ENCODE peak calls at places on chromosomes 11 and 22, in four cellular contexts. V is A549, H is cardiac muscle cell, Z is left lung. K is an unnamed sample.

GRCh38 chr11:62909107-62909894 is 11.9 kb downstream of the CHRM1 start:
- DNase-seq in V (peak; percentile 56), H (peak; percentile 85), Z (peak; percentile 82), K (peak; percentile 87)

GRCh38 chr11:117676501-117676900 is 120.5 kb downstream of the DSCAML1 start:
- DNase-seq in V (no peak), H (no peak), Z (peak; percentile 49), K (no peak)

GRCh38 chr11:69335010-69335409 is 41.1 kb downstream of the MYEOV start:
- DNase-seq in V (no peak), H (no peak), Z (no peak), K (no peak)

GRCh38 chr11:2909145-2909914 is 19.9 kb downstream of the PHLDA2 start:
- DNase-seq in V (no peak), H (no peak), Z (no peak), K (no peak)

GRCh38 chr11:91527380-91528030 is 697.1 kb upstream of the FAT3 start:
- DNase-seq in V (no peak), H (no peak), Z (no peak), K (no peak)

GRCh38 chr11:64564419-64564818 is 26.6 kb upstream of the SLC22A12 start:
- DNase-seq in V (no peak), H (no peak), Z (no peak), K (no peak)

GRCh38 chr11:130653838-130654601 is 205.6 kb downstream of the ADAMTS15 start:
- DNase-seq in V (no peak), H (peak; percentile 82), Z (peak; percentile 84), K (no peak)

GRCh38 chr22:43530864-43531201 is 119.0 kb downstream of the MPPED1 start:
- DNase-seq in V (no peak), H (no peak), Z (no peak), K (no peak)

GRCh38 chr11:62881579-62882427 is 1.1 kb downstream of the SLC3A2 start:
- DNase-seq in V (peak; percentile 98), H (peak; percentile 98), Z (peak; percentile 97), K (peak; percentile 92)

GRCh38 chr11:115459563-115459962 is 44.7 kb downstream of the CADM1 start:
- DNase-seq in V (no peak), H (no peak), Z (no peak), K (no peak)

GRCh38 chr11:120756931-120757330 is 245.4 kb downstream of the GRIK4 start:
- DNase-seq in V (no peak), H (no peak), Z (no peak), K (peak; percentile 45)

GRCh38 chr11:64745219-64745522 is 1.2 kb upstream of the RASGRP2 start:
- DNase-seq in V (no peak), H (no peak), Z (peak; percentile 97), K (no peak)

GRCh38 chr11:118640332-118641154 is 33.1 kb downstream of the PHLDB1 start:
- DNase-seq in V (no peak), H (no peak), Z (peak; percentile 52), K (no peak)

GRCh38 chr11:50078001-50078400 is 45.3 kb downstream of the OR4C45 start:
- DNase-seq in V (no peak), H (no peak), Z (no peak), K (no peak)
- H3K9me3 ChIP-seq in V (no peaks in the 10 kb centered on the region), H (no peaks in the 10 kb centered on the region), Z (no peaks in the 10 kb centered on the region), K (no peaks in the 10 kb centered on the region)

GRCh38 chr11:68007498-68008380 is 2.4 kb upstream of the ALDH3B1 start:
- DNase-seq in V (no peak), H (no peak), Z (peak; percentile 57), K (no peak)

GRCh38 chr11:68008381-68009337 is 1.5 kb upstream of the ALDH3B1 start:
- DNase-seq in V (no peak), H (no peak), Z (peak; percentile 85), K (no peak)

GRCh38 chr11:68010058-68011041 is at the start of gene ALDH3B1:
- DNase-seq in V (peak; percentile 97), H (peak; percentile 92), Z (peak; percentile 98), K (peak; percentile 40)

GRCh38 chr11:68011046-68011943 is 1.2 kb downstream of the ALDH3B1 start:
- DNase-seq in V (no peak), H (no peak), Z (no peak), K (no peak)

GRCh38 chr11:68009391-68010000 is 631 bp upstream of the ALDH3B1 start:
- DNase-seq in V (peak; percentile 76), H (peak; percentile 61), Z (peak; percentile 45), K (no peak)
- TF ChIP-seq CTCF in V (peak; percentile 74), H (peak; percentile 26), Z (peak; percentile 12), K (peak; percentile 18)

GRCh38 chr11:111733655-111734088 is 32.5 kb downstream of the PPP2R1B start:
- DNase-seq in V (no peak), H (peak; percentile 9), Z (no peak), K (no peak)

GRCh38 chr11:111735262-111736116 is 30.7 kb downstream of the PPP2R1B start:
- DNase-seq in V (peak; percentile 56), H (peak; percentile 98), Z (no peak), K (no peak)

GRCh38 chr11:111733009-111733408 is 33.2 kb downstream of the PPP2R1B start:
- DNase-seq in V (no peak), H (peak; percentile 85), Z (no peak), K (no peak)

GRCh38 chr11:111736191-111736590 is 30.0 kb downstream of the PPP2R1B start:
- DNase-seq in V (no peak), H (peak; percentile 78), Z (no peak), K (no peak)

GRCh38 chr11:111734383-111735261 is 31.6 kb downstream of the PPP2R1B start:
- DNase-seq in V (no peak), H (peak; percentile 40), Z (no peak), K (no peak)
- H3K4me3 ChIP-seq in V (no peak overlapping the region), H (no peak overlapping the region), Z (no peak overlapping the region), K (no peak overlapping the region)

GRCh38 chr11:83350187-83350586 is 64.0 kb upstream of the CCDC90B start:
- DNase-seq in V (no peak), H (no peak), Z (no peak), K (no peak)
- H3K9me3 ChIP-seq in V (no peaks in the 10 kb centered on the region), H (no peaks in the 10 kb centered on the region), Z (no peaks in the 10 kb centered on the region), K (no peaks in the 10 kb centered on the region)

GRCh38 chr11:44977493-44977984 is 26.9 kb upstream of the TP53I11 start:
- DNase-seq in V (peak; percentile 36), H (peak; percentile 74), Z (peak; percentile 50), K (peak; percentile 75)
- TF ChIP-seq CTCF in V (peak; percentile 29), H (peak; percentile 36), Z (peak; percentile 15), K (peak; percentile 88)

GRCh38 chr22:20135265-20135664 is 3.7 kb downstream of the ZDHHC8 start:
- DNase-seq in V (no peak), H (no peak), Z (no peak), K (no peak)

GRCh38 chr22:20137671-20138416 is 6.2 kb downstream of the ZDHHC8 start:
- DNase-seq in V (no peak), H (no peak), Z (no peak), K (no peak)

GRCh38 chr22:20135846-20136602 is 4.4 kb downstream of the ZDHHC8 start:
- DNase-seq in V (no peak), H (no peak), Z (peak; percentile 77), K (no peak)

GRCh38 chr22:20137113-20137512 is 5.5 kb downstream of the ZDHHC8 start:
- DNase-seq in V (no peak), H (no peak), Z (no peak), K (no peak)

GRCh38 chr22:20136603-20136873 is 4.9 kb downstream of the ZDHHC8 start:
- DNase-seq in V (no peak), H (no peak), Z (no peak), K (no peak)
- H3K4me3 ChIP-seq in V (no peak overlapping the region), H (no peak overlapping the region), Z (no peak overlapping the region), K (no peak overlapping the region)

DNA sequence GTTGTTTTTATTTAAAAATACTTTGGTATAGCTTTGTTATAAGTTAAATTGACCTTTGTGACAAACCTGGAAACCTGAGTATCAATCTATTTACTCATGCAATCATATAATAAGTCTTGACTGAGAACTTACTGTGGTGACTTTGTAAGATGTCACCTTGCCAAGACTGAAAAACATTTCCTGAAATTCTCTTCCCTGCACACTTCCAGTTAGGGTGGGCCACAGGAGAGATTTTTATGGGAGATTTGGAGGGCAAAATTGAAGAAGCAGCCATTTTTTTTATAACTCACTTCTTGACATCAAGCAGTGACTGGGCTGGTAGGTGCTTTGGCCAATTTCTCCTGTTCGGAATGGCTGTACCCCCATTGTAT is 31.4 kb upstream of the GLYAT start:
- DNase-seq in V (no peak), H (no peak), Z (no peak), K (no peak)
- H3K9me3 ChIP-seq in V (no peaks in the 10 kb centered on the region), H (peaks cover 3% of the 10 kb centered on the region), Z (no peaks in the 10 kb centered on the region), K (no peaks in the 10 kb centered on the region)

DNA sequence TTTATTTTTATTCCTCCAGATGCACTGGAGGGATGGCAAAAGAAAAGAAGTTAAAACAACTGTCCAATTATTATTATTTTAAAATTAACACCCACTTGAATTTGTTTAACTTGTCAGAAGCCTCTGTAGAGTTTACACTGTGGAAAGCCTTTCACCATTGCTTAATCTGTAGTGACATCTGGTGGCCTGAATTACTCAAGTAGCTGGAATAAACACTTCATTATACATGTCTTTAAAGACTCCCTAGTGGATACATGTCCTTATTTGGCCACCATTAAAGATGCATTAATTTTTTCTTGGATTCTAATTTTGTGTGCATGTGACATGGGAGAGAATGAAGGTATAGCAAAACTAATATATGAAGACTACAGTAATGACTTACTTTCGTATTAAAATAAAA is 1496.5 kb downstream of the FAM181B start:
- DNase-seq in V (peak; percentile 37), H (peak; percentile 33), Z (no peak), K (peak; percentile 15)
- TF ChIP-seq CTCF in V (peak; percentile 29), H (no peak), Z (peak; percentile 18), K (peak; percentile 22)

DNA sequence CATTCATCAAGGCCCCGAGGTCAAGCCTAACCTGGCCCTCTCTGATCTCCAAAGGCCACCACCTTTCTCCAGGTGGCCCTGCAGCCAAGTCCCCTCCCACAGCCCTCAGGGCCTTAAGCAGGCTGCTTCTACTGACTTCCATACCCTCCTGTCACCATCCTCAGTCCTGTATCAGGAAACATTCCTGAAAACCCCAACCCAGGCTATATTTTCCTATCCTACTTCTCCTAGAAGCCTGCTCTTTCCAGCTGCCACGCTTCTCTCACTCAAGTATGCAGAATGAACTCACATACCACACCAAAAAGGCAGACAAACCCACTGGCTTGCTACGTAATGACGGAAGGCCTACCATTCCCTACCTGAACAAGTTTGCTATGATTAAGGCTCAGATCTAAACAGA is 23.6 kb downstream of the MORC2 start:
- DNase-seq in V (no peak), H (no peak), Z (no peak), K (no peak)
- H3K4me3 ChIP-seq in V (no peak overlapping the region), H (no peak overlapping the region), Z (no peak overlapping the region), K (no peak overlapping the region)